ENCODE peak calls at places on chromosomes 7 and 10, in ten cellular contexts. A, V, X, B, M, Y, G, S, J and Q are unnamed samples.

GRCh38 chr7:14894826-14895225 is 7.7 kb downstream of the DGKB start:
- DNase-seq in M (no peak), B (no peak), X (no peak), A (no peak), Y (no peak), V (no peak), J (no peak), S (no peak), G (no peak), Q (no peak)

GRCh38 chr7:123771256-123771655 is 22.5 kb upstream of the WASL start:
- DNase-seq in V (no peak), S (no peak), J (no peak), M (no peak), A (no peak), G (no peak), X (no peak), B (no peak), Y (no peak), Q (no peak)

GRCh38 chr10:47257396-47258120 is 42.4 kb upstream of the GDF10 start:
- DNase-seq in G (no peak), S (peak; percentile 39), M (no peak), A (no peak), Y (peak; percentile 35), V (no peak), B (no peak), J (no peak), X (peak; percentile 42), Q (no peak)

GRCh38 chr7:82729172-82730030 is 285.8 kb upstream of the CACNA2D1 start:
- DNase-seq in Y (peak; percentile 59), V (no peak), S (no peak), M (peak; percentile 59), A (no peak), B (peak; percentile 9), J (peak; percentile 33), G (no peak), X (peak; percentile 67), Q (no peak)

GRCh38 chr7:137080516-137081203 is 212.2 kb downstream of the CHRM2 start:
- DNase-seq in G (no peak), M (no peak), X (no peak), V (no peak), Y (no peak), J (no peak), S (peak; percentile 3), B (no peak), A (no peak), Q (no peak)

GRCh38 chr7:922334-923107 is 32.0 kb downstream of the ADAP1 start:
- DNase-seq in J (no peak), B (no peak), A (peak; percentile 49), S (peak; percentile 34), G (peak; percentile 64), X (no peak), M (no peak), V (peak; percentile 66), Y (no peak), Q (peak; percentile 56)

GRCh38 chr10:113499066-113499465 is 53.8 kb upstream of the HABP2 start:
- DNase-seq in B (no peak), J (no peak), X (no peak), G (no peak), A (no peak), Y (no peak), S (no peak), V (no peak), M (no peak), Q (no peak)

GRCh38 chr10:26612151-26612915 is 85.2 kb upstream of the PDSS1 start:
- DNase-seq in M (no peak), S (no peak), X (no peak), Y (no peak), V (no peak), A (peak; percentile 60), G (no peak), J (no peak), B (no peak), Q (no peak)

GRCh38 chr7:47496666-47497065 is 85.2 kb downstream of the TNS3 start:
- DNase-seq in J (no peak), V (no peak), S (no peak), A (no peak), Y (no peak), M (no peak), X (no peak), G (no peak), B (no peak), Q (no peak)

GRCh38 chr7:141702047-141702567 is at the start of gene DENND11:
- DNase-seq in G (peak; percentile 79), J (peak; percentile 53), Y (no peak), X (peak; percentile 45), A (peak; percentile 65), M (no peak), B (peak; percentile 33), V (peak; percentile 89), S (peak; percentile 74), Q (peak; percentile 74)

GRCh38 chr7:11505471-11505870 is 326.5 kb downstream of the THSD7A start:
- DNase-seq in Y (no peak), G (no peak), A (no peak), M (no peak), X (no peak), J (no peak), S (no peak), B (no peak), V (no peak), Q (no peak)

GRCh38 chr10:73884017-73884416 is 9.7 kb upstream of the CAMK2G start:
- DNase-seq in X (no peak), B (no peak), S (no peak), M (no peak), Y (no peak), G (no peak), A (no peak), J (no peak), V (no peak), Q (no peak)

GRCh38 chr10:772227-772637 is 82.8 kb upstream of the DIP2C start:
- DNase-seq in S (no peak), B (no peak), A (no peak), J (no peak), V (peak; percentile 64), X (no peak), M (no peak), Y (no peak), G (no peak), Q (no peak)

GRCh38 chr10:120508966-120509365 is 51.9 kb downstream of the PLPP4 start:
- DNase-seq in M (no peak), S (no peak), Y (no peak), V (no peak), X (no peak), A (no peak), B (no peak), G (no peak), J (no peak), Q (no peak)
- TF ChIP-seq CTCF in M (no peak), S (no peak), Y (no peak), V (no peak), X (no peak), A (no peak), B (no peak), G (no peak), J (no peak), Q (no peak)

GRCh38 chr7:90216080-90216674 is 4.6 kb downstream of the STEAP2 start:
- DNase-seq in Y (peak; percentile 84), S (no peak), G (no peak), J (no peak), A (no peak), B (no peak), V (no peak), M (no peak), X (peak; percentile 28), Q (no peak)
- TF ChIP-seq CTCF in Y (peak; percentile 20), S (no peak), G (no peak), J (no peak), A (no peak), B (no peak), V (no peak), M (no peak), X (no peak), Q (no peak)

GRCh38 chr7:42274052-42274451 is 37.0 kb upstream of the GLI3 start:
- DNase-seq in V (no peak), J (no peak), M (no peak), B (no peak), G (no peak), Y (peak; percentile 80), X (peak; percentile 70), A (no peak), S (no peak), Q (no peak)

GRCh38 chr7:42278360-42278759 is 41.4 kb upstream of the GLI3 start:
- DNase-seq in G (no peak), Y (no peak), V (no peak), A (no peak), X (peak; percentile 7), S (no peak), J (no peak), M (no peak), B (no peak), Q (no peak)

GRCh38 chr7:42269161-42269560 is 32.2 kb upstream of the GLI3 start:
- DNase-seq in X (no peak), S (no peak), G (no peak), Y (no peak), B (no peak), J (no peak), A (no peak), V (no peak), M (no peak), Q (no peak)

DNA sequence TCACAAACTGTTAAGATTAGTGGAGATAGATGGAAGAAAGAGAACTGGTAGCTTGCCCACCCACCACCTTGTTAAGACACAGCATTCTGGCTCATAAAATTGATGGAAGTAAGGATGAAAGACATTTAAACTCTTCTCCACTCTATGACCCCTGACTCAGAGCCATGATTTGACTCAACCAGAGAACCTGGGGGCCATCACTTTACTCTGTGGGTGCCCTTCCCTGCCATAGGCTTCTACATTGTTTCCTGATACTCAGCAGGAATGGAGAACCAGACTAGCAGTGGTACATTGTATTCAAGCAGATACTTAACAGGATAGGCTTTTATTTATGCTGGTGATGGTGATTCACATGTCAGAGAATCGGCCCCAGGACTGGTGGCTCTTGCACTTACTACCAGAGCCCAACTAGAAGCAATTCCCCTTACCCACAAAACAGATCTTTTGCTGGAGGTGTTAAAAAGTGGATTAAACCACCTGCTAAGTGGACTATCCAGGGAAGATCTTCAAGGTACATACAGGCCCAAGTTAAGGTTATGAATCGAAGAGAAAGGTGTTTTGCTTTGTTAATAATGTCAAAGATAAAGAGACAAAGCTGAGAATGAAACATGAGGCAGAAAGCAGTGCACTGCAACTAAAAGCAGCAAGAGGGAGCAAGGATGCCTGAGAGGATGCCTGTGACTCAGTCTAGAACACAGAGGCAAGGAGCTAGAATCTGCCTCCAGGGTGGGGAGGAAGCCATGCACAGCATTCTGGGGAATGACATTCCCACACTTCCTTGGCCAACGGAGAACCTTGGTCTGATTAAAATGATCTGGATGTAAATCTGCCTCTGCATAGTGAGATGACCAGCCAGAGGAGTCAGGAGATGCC is 36.0 kb upstream of the GLI3 start:
- DNase-seq in V (no peak), M (peak; percentile 69), J (no peak), Y (peak; percentile 79), B (no peak), A (no peak), G (no peak), S (no peak), X (peak; percentile 59), Q (no peak)
- TF ChIP-seq CTCF in V (no peak), M (peak; percentile 73), J (no peak), Y (peak; percentile 78), B (peak; percentile 46), A (no peak), G (no peak), S (no peak), X (peak; percentile 81), Q (no peak)

DNA sequence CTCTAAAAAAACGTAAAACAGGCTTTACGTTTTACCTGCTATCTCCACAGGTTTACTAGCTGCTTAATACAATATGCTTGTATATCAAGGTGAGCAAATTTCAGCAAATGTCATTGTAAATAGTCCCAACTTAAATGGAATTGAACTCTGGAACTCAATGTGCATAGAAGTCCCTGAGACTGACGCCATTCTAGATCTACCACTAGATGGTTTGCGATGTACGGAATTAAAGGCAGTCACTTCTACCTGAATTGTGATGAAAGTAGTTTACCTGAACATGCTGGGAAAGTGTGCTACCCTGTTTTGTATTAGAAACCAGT is 837 bp upstream of the SNX13 start:
- DNase-seq in B (no peak), V (no peak), J (no peak), S (no peak), Y (peak; percentile 16), G (no peak), A (no peak), X (peak; percentile 3), M (no peak), Q (no peak)
- TF ChIP-seq CTCF in B (peak; percentile 31), V (no peak), J (no peak), S (no peak), Y (peak; percentile 13), G (no peak), A (peak; percentile 18), X (no peak), M (no peak), Q (no peak)